ENCODE peak calls at places on chromosome 1, in seven cellular contexts. O is GM20000, T is cardiac muscle cell, N is left ventricle myocardium inferior, A is Caki2, W is pulmonary artery endothelial cell, C is HT-29. X is an unnamed sample.

GRCh38 chr1:12580054-12580887 is 37.7 kb downstream of the DHRS3 start:
- DNase-seq in O (no peak), T (no peak), N (no peak), A (no peak), W (no peak), C (no peak), X (no peak)

GRCh38 chr1:42335809-42336518 is 929 bp upstream of the FOXJ3 start:
- DNase-seq in O (peak; percentile 12), T (no peak), N (no peak), A (no peak), W (no peak), C (peak; percentile 80), X (no peak)

GRCh38 chr1:59674605-59675004 is 140.1 kb upstream of the HOOK1 start:
- DNase-seq in O (no peak), T (no peak), N (no peak), A (no peak), W (peak; percentile 39), C (no peak), X (no peak)

GRCh38 chr1:195768377-195768776 is 839.9 kb downstream of the KCNT2 start:
- DNase-seq in O (no peak), T (no peak), N (no peak), A (no peak), W (no peak), C (no peak), X (no peak)

GRCh38 chr1:153490272-153491051 is 30.0 kb upstream of the S100A7 start:
- DNase-seq in O (no peak), T (peak; percentile 17), N (peak; percentile 67), A (no peak), W (no peak), C (no peak), X (no peak)

GRCh38 chr1:15620155-15620545 is 2.9 kb downstream of the DDI2 start:
- DNase-seq in O (no peak), T (no peak), N (no peak), A (no peak), W (peak; percentile 46), C (peak; percentile 27), X (no peak)

GRCh38 chr1:201164645-201165044 is 10.4 kb upstream of the TMEM9 start:
- DNase-seq in O (no peak), T (no peak), N (no peak), A (peak; percentile 87), W (no peak), C (no peak), X (no peak)

GRCh38 chr1:6002714-6003501 is 10.7 kb upstream of the NPHP4 start:
- DNase-seq in O (no peak), T (no peak), N (peak; percentile 77), A (no peak), W (no peak), C (no peak), X (no peak)

GRCh38 chr1:118902299-118903270 is 85.6 kb downstream of the TBX15 start:
- DNase-seq in O (no peak), T (no peak), N (no peak), A (peak; percentile 85), W (no peak), C (peak; percentile 12), X (no peak)

GRCh38 chr1:92937731-92938130 is 23.5 kb downstream of the DIPK1A start:
- DNase-seq in O (no peak), T (no peak), N (no peak), A (no peak), W (no peak), C (no peak), X (no peak)

GRCh38 chr1:172976222-172977041 is 74.3 kb downstream of the TNFSF18 start:
- DNase-seq in O (no peak), T (no peak), N (no peak), A (peak; percentile 93), W (no peak), C (peak; percentile 81), X (no peak)

GRCh38 chr1:117735045-117735992 is 129.5 kb downstream of the TENT5C start:
- DNase-seq in O (peak; percentile 53), T (peak; percentile 59), N (no peak), A (peak; percentile 18), W (no peak), C (peak; percentile 20), X (no peak)

GRCh38 chr1:173420330-173420806 is 56.8 kb upstream of the PRDX6 start:
- DNase-seq in O (no peak), T (peak; percentile 78), N (peak; percentile 26), A (peak; percentile 69), W (peak; percentile 30), C (peak; percentile 97), X (peak; percentile 76)

GRCh38 chr1:90568436-90568835 is 148.7 kb downstream of the BARHL2 start:
- DNase-seq in O (no peak), T (no peak), N (no peak), A (no peak), W (no peak), C (no peak), X (no peak)

GRCh38 chr1:241821363-241821762 is 26.6 kb upstream of the EXO1 start:
- DNase-seq in O (no peak), T (no peak), N (no peak), A (no peak), W (no peak), C (no peak), X (no peak)

GRCh38 chr1:32464191-32464715 is 619 bp upstream of the ZBTB8B start:
- DNase-seq in O (no peak), T (peak; percentile 49), N (no peak), A (no peak), W (no peak), C (no peak), X (peak; percentile 48)

GRCh38 chr1:186535388-186536133 is 74.6 kb upstream of the PDC start:
- DNase-seq in O (no peak), T (no peak), N (no peak), A (peak; percentile 30), W (peak; percentile 82), C (peak; percentile 54), X (no peak)

GRCh38 chr1:116558140-116558549 is 12.7 kb downstream of the CD58 start:
- DNase-seq in O (no peak), T (no peak), N (no peak), A (no peak), W (no peak), C (no peak), X (no peak)

GRCh38 chr1:198167436-198167934 is 10.7 kb downstream of the NEK7 start:
- DNase-seq in O (peak; percentile 33), T (peak; percentile 67), N (no peak), A (no peak), W (no peak), C (no peak), X (no peak)

GRCh38 chr1:224540535-224540934 is 75.6 kb upstream of the CNIH3 start:
- DNase-seq in O (no peak), T (no peak), N (no peak), A (no peak), W (no peak), C (no peak), X (no peak)

GRCh38 chr1:38047603-38048146 is 1.1 kb upstream of the POU3F1 start:
- DNase-seq in O (no peak), T (peak; percentile 68), N (no peak), A (no peak), W (no peak), C (no peak), X (no peak)

GRCh38 chr1:36099681-36100341 is 11.1 kb downstream of the ADPRS start:
- DNase-seq in O (peak; percentile 93), T (peak; percentile 84), N (peak; percentile 74), A (peak; percentile 53), W (no peak), C (peak; percentile 93), X (peak; percentile 47)

GRCh38 chr1:240101306-240101705 is 9.6 kb downstream of the FMN2 start:
- DNase-seq in O (no peak), T (no peak), N (no peak), A (no peak), W (no peak), C (no peak), X (no peak)

GRCh38 chr1:25909062-25909461 is 2.8 kb upstream of the STMN1 start:
- DNase-seq in O (no peak), T (peak; percentile 58), N (no peak), A (no peak), W (no peak), C (no peak), X (no peak)

GRCh38 chr1:170306948-170307347 is 161.2 kb downstream of the NTMT2 start:
- DNase-seq in O (no peak), T (no peak), N (no peak), A (no peak), W (no peak), C (no peak), X (no peak)

X was measured in NCI-H2227 treated with DMSO at 0.1 percent for 48 hours.